ENCODE peak calls at places on chromosomes 2 and 18, in four cellular contexts. Y is PC-3; A is stimulated activated CD8-positive, alpha-beta memory T cell treated with anti-CD3 and anti-CD28 coated beads, Interleukin-15, amount 100 ng/mL, for 1 hour; G is HEK293T. J is an unnamed sample.

GRCh38 chr2:133591164-133591563 is 22.9 kb upstream of the NCKAP5 start:
- DNase-seq in A (no peak), Y (no peak), G (no peak), J (no peak)

GRCh38 chr18:45686892-45687611 is 36.9 kb upstream of the SLC14A1 start:
- DNase-seq in Y (no peak), G (no peak), A (no peak), J (no peak)

GRCh38 chr18:47204908-47205522 is 28.9 kb upstream of the IER3IP1 start:
- DNase-seq in A (no peak), G (peak; percentile 39), Y (peak; percentile 30), J (peak; percentile 34)

GRCh38 chr2:221567231-221567760 is 4.8 kb downstream of the EPHA4 start:
- DNase-seq in G (no peak), A (no peak), Y (no peak), J (no peak)

GRCh38 chr18:79782566-79783308 is 15.0 kb upstream of the KCNG2 start:
- DNase-seq in Y (peak; percentile 9), G (no peak), A (no peak), J (no peak)

GRCh38 chr2:44965684-44966083 is 24.2 kb downstream of the SIX3 start:
- DNase-seq in Y (no peak), G (no peak), A (no peak), J (no peak)

GRCh38 chr2:14843507-14844204 is 211.1 kb downstream of the LRATD1 start:
- DNase-seq in Y (no peak), A (no peak), G (no peak), J (no peak)

GRCh38 chr2:55049794-55050132 is 488 bp downstream of the RTN4 start:
- DNase-seq in Y (no peak), G (peak; percentile 31), A (no peak), J (no peak)

GRCh38 chr2:142791335-142791734 is 86.1 kb upstream of the KYNU start:
- DNase-seq in G (no peak), Y (no peak), A (no peak), J (no peak)

GRCh38 chr18:23357992-23358594 is 95.0 kb upstream of the RIOK3 start:
- DNase-seq in Y (no peak), G (no peak), A (no peak), J (no peak)

GRCh38 chr2:89851583-89851905 is 1160.1 kb downstream of the RPIA start:
- DNase-seq in A (no peak), G (no peak), Y (no peak), J (no peak)

GRCh38 chr2:64551851-64552250 is 27.7 kb downstream of the AFTPH start:
- DNase-seq in Y (no peak), G (no peak), A (no peak), J (no peak)

GRCh38 chr18:8525692-8526091 is 83.5 kb upstream of the RAB12 start:
- DNase-seq in A (no peak), Y (no peak), G (peak; percentile 15), J (no peak)

GRCh38 chr2:62198237-62198633 is 2.3 kb downstream of the B3GNT2 start:
- DNase-seq in G (no peak), A (no peak), Y (no peak), J (no peak)

GRCh38 chr2:65749549-65749948 is 317.1 kb upstream of the SPRED2 start:
- DNase-seq in A (no peak), G (no peak), Y (peak; percentile 57), J (peak; percentile 50)

GRCh38 chr2:158894078-158894477 is 74.4 kb upstream of the TANC1 start:
- DNase-seq in Y (peak; percentile 70), G (no peak), A (no peak), J (peak; percentile 98)

GRCh38 chr18:41655074-41655473 is 300.0 kb upstream of the PIK3C3 start:
- DNase-seq in G (no peak), A (no peak), Y (no peak), J (peak; percentile 62)

GRCh38 chr18:47287911-47288635 is 36.6 kb upstream of the SKOR2 start:
- DNase-seq in G (no peak), Y (no peak), A (no peak), J (no peak)

GRCh38 chr2:71714601-71715240 is 261.4 kb downstream of the DYSF start:
- DNase-seq in Y (no peak), G (no peak), A (no peak), J (no peak)

GRCh38 chr18:11042247-11042646 is 107.1 kb downstream of the PIEZO2 start:
- DNase-seq in G (no peak), A (no peak), Y (no peak), J (no peak)

GRCh38 chr2:152508446-152508845 is 173.5 kb downstream of the FMNL2 start:
- DNase-seq in A (no peak), G (no peak), Y (peak; percentile 63), J (peak; percentile 39)

GRCh38 chr2:120134263-120134662 is 88.9 kb downstream of the TMEM185B start:
- DNase-seq in G (no peak), Y (peak; percentile 99), A (no peak), J (peak; percentile 98)